ENCODE peak calls at places on chromosomes 13 and 19, in four cellular contexts. K is hypothalamus, M is HEK293T, L is EH. I is an unnamed sample.

GRCh38 chr13:89052699-89053098 is 1381.5 kb downstream of the SLITRK5 start:
- DNase-seq in M (no peak), K (no peak), L (no peak), I (no peak)

GRCh38 chr13:51451134-51451466 is 1.7 kb downstream of the INTS6 start:
- DNase-seq in L (no peak), M (no peak), K (no peak), I (no peak)

GRCh38 chr19:13825489-13826475 is 30.5 kb downstream of the ZSWIM4 start:
- DNase-seq in L (peak; percentile 51), M (peak; percentile 83), K (no peak), I (no peak)

GRCh38 chr19:45885556-45886426 is at the start of gene IRF2BP1:
- DNase-seq in L (peak; percentile 93), M (peak; percentile 83), K (peak; percentile 93), I (peak; percentile 67)

GRCh38 chr13:69603144-69603853 is 504.3 kb upstream of the ATXN8OS start:
- DNase-seq in K (no peak), M (no peak), L (no peak), I (no peak)

GRCh38 chr19:14138576-14139265 is 2.3 kb upstream of the ASF1B start:
- DNase-seq in M (no peak), L (peak; percentile 73), K (no peak), I (no peak)

GRCh38 chr13:75145926-75146325 is 336.0 kb downstream of the TBC1D4 start:
- DNase-seq in L (peak; percentile 48), M (no peak), K (no peak), I (no peak)

GRCh38 chr13:43397110-43397509 is 373.7 kb downstream of the DNAJC15 start:
- DNase-seq in L (peak; percentile 78), K (no peak), M (no peak), I (no peak)

GRCh38 chr13:72754111-72754510 is 26.4 kb downstream of the BORA start:
- DNase-seq in K (no peak), L (no peak), M (no peak), I (no peak)

GRCh38 chr19:57708641-57709354 is at the start of gene ZNF154:
- DNase-seq in K (peak; percentile 58), M (no peak), L (no peak), I (no peak)

GRCh38 chr19:18418725-18419194 is 438 bp upstream of the SSBP4 start:
- DNase-seq in L (no peak), K (no peak), M (no peak), I (no peak)

GRCh38 chr19:2365201-2365970 is 5.3 kb downstream of the TMPRSS9 start:
- DNase-seq in K (no peak), M (no peak), L (no peak), I (no peak)

GRCh38 chr19:3618144-3618810 is 8.3 kb downstream of the CACTIN start:
- DNase-seq in M (peak; percentile 79), L (peak; percentile 58), K (peak; percentile 53), I (no peak)